ENCODE peak calls at places on chromosomes 4 and X, in four cellular contexts. O, K, Q and A are unnamed samples.

GRCh38 chrX:136806891-136807410 is 26.2 kb upstream of the ARHGEF6 start:
- DNase-seq in K (no peak), O (no peak), Q (no peak), A (no peak)

GRCh38 chrX:69152398-69152797 is 12.9 kb downstream of the PJA1 start:
- DNase-seq in K (no peak), O (no peak), Q (no peak), A (no peak)

GRCh38 chrX:111928457-111928856 is 52.5 kb downstream of the TRPC5OS start:
- DNase-seq in O (no peak), K (no peak), Q (no peak), A (no peak)

GRCh38 chr4:101941816-101942358 is 151.4 kb downstream of the BANK1 start:
- DNase-seq in K (no peak), Q (no peak), O (no peak), A (no peak)

GRCh38 chrX:118520206-118520857 is 24.7 kb downstream of the DOCK11 start:
- DNase-seq in Q (no peak), K (no peak), O (no peak), A (peak; percentile 63)

GRCh38 chrX:134537179-134537945 is 77.4 kb downstream of the HPRT1 start:
- DNase-seq in K (no peak), O (peak; percentile 26), Q (no peak), A (peak; percentile 80)

GRCh38 chr4:183571350-183572076 is 66.7 kb downstream of the ING2 start:
- DNase-seq in O (no peak), Q (peak; percentile 74), K (peak; percentile 37), A (peak; percentile 38)

GRCh38 chr4:76377481-76377901 is 43.5 kb downstream of the CCDC158 start:
- DNase-seq in O (no peak), K (peak; percentile 24), Q (no peak), A (no peak)

GRCh38 chrX:42976729-42977366 is 198.9 kb upstream of the PPP1R2C start:
- DNase-seq in K (peak; percentile 2), Q (no peak), O (no peak), A (no peak)

GRCh38 chrX:36978886-36979285 is 29.3 kb upstream of the FAM47C start:
- DNase-seq in Q (no peak), O (no peak), K (no peak), A (no peak)

GRCh38 chrX:41010188-41010846 is 74.9 kb upstream of the USP9X start:
- DNase-seq in Q (peak; percentile 77), O (peak; percentile 66), K (peak; percentile 60), A (peak; percentile 98)

GRCh38 chr4:82599336-82599735 is 37.5 kb upstream of the TMEM150C start:
- DNase-seq in K (peak; percentile 86), Q (no peak), O (no peak), A (no peak)

GRCh38 chr4:139367421-139368090 is 65.3 kb upstream of the NDUFC1 start:
- DNase-seq in O (no peak), Q (no peak), K (no peak), A (peak; percentile 50)

GRCh38 chrX:64977830-64978229 is 1.6 kb upstream of the ZC4H2 start:
- DNase-seq in O (no peak), Q (no peak), K (no peak), A (no peak)

GRCh38 chr4:150315691-150316090 is 237.4 kb downstream of the DCLK2 start:
- DNase-seq in O (no peak), K (no peak), Q (no peak), A (no peak)

GRCh38 chr4:125789018-125789417 is 474.3 kb downstream of the FAT4 start:
- DNase-seq in K (peak; percentile 13), O (no peak), Q (no peak), A (peak; percentile 23)

GRCh38 chr4:180134116-180134866 is 2108.9 kb upstream of the TENM3 start:
- DNase-seq in Q (no peak), O (no peak), K (peak; percentile 30), A (no peak)

GRCh38 chrX:97639526-97639925 is 755.8 kb downstream of the RPA4 start:
- DNase-seq in O (no peak), Q (no peak), K (peak; percentile 60), A (no peak)

DNA sequence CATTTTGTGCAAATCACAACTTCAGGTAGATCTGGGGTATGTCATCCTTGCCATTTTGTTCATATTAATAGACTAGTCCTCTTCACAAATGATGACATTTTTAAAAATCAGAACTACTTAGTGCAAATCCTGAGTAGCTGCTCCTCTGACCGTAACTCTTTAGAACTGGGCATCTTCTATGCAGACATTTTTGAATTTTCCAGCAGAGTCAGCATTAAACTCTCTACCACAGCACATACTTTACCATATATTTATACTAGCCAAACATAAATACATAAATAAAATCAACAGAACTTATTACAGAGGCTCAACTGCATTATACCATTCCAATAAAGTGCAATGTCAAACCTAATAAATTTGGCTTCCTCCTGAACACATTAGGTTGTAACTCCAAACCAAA is 4.5 kb upstream of the SLITRK2 start:
- DNase-seq in K (no peak), O (no peak), Q (no peak), A (no peak)
- TF ChIP-seq CTCF in K (no peak), O (no peak), Q (no peak), A (no peak)

GRCh38 chr4:119629142-119629471 is 503 bp upstream of the PDE5A start:
- DNase-seq in Q (no peak), O (no peak), K (no peak), A (no peak)
- H3K4me3 ChIP-seq in Q (peak overlapping the region; percentile 84), O (peak overlapping the region; percentile 57), K (peak overlapping the region; percentile 90), A (peak overlapping the region; percentile 75)

GRCh38 chrX:50211510-50211909 is 6.9 kb downstream of the CCNB3 start:
- DNase-seq in K (peak; percentile 66), Q (no peak), O (no peak), A (peak; percentile 31)
- TF ChIP-seq CTCF in K (peak; percentile 37), Q (peak; percentile 11), O (peak; percentile 42), A (peak; percentile 32)

GRCh38 chr4:158829254-158829653 is 60.4 kb downstream of the FNIP2 start:
- DNase-seq in K (no peak), Q (no peak), O (no peak), A (no peak)
- H3K4me3 ChIP-seq in K (no peak overlapping the region), Q (no peak overlapping the region), O (no peak overlapping the region), A (no peak overlapping the region)

GRCh38 chr4:1052231-1052671 is 40.8 kb downstream of the FGFRL1 start:
- DNase-seq in Q (no peak), O (no peak), K (no peak), A (no peak)

GRCh38 chr4:1051472-1051871 is 40.0 kb downstream of the FGFRL1 start:
- DNase-seq in O (no peak), K (no peak), Q (no peak), A (no peak)

GRCh38 chr4:1049591-1049905 is 38.1 kb downstream of the FGFRL1 start:
- DNase-seq in O (no peak), Q (peak; percentile 28), K (no peak), A (no peak)

GRCh38 chr4:1048781-1049590 is 37.6 kb downstream of the FGFRL1 start:
- DNase-seq in O (no peak), Q (peak; percentile 52), K (no peak), A (no peak)

GRCh38 chr4:1050486-1051213 is 39.2 kb downstream of the FGFRL1 start:
- DNase-seq in O (no peak), Q (no peak), K (no peak), A (no peak)
- TF ChIP-seq CTCF in O (peak; percentile 46), Q (no peak), K (no peak), A (no peak)

DNA sequence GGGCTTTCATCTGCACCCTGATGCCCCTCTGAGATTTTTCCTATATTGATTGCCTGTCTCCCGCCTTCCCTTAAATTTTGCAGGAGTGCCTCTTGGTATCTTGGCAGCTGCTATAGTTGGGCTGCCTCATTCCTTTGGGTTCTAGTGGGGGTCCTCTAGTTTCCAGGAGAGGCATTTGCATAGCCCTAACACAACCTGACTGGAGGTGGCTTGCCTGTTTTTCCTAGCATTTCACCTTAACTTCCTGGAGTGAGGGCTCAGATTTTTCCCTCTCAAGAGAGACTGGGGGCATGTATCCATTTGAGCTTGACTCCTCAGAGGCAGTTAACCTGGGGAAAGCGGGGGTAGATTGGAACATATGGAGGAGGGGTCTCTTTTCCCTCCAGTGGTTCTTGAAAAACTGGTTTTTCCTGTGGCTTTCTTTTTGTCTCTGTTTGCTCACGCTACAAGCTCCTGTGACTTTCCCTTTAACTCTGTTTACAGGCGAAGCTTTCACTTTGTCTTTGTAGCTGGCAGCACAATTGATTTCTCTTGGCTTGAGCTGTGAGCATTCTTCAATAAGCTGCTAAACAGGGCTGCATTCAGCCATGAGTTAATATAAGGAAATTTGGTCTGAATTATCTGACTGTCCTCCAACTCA is 45.9 kb downstream of the UGT2A3 start:
- DNase-seq in Q (no peak), K (peak; percentile 90), O (no peak), A (peak; percentile 16)
- H3K4me3 ChIP-seq in Q (no peak overlapping the region), K (peak overlapping the region; percentile 31), O (no peak overlapping the region), A (peak overlapping the region; percentile 34)

GRCh38 chr4:26458104-26458503 is 32.2 kb downstream of the CCKAR start:
- DNase-seq in Q (no peak), O (no peak), K (no peak), A (no peak)
- TF ChIP-seq CTCF in Q (no peak), O (no peak), K (no peak), A (no peak)

GRCh38 chrX:123962794-123963373 is 1.4 kb downstream of the STAG2 start:
- DNase-seq in K (peak; percentile 90), Q (peak; percentile 92), O (peak; percentile 57), A (peak; percentile 96)

GRCh38 chrX:123961268-123962005 is at the start of gene STAG2:
- DNase-seq in Q (peak; percentile 83), O (peak; percentile 62), K (peak; percentile 83), A (peak; percentile 93)

GRCh38 chrX:123965712-123966111 is 4.2 kb downstream of the STAG2 start:
- DNase-seq in Q (no peak), O (no peak), K (no peak), A (no peak)

GRCh38 chrX:123962006-123962485 is 540 bp downstream of the STAG2 start:
- DNase-seq in Q (no peak), O (no peak), K (peak; percentile 59), A (peak; percentile 7)

DNA sequence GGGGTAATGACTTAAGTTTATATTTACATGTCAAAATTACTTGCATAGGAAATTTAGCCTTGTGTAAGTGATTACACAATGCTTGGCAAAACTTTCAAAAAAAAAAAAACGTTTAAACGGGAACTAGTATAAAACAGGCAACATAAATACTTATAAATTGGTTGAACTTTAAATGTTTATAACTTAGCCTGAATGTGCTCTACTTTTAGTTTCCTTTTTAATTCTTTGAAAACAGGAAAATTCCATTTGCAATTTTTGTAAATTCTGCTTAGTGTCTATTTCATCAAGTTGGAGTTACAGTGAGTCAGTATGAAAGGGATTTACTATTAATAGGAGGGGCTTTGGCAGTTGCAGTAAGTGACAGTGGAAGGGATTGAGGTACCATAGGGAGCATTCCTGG is 2.6 kb downstream of the STAG2 start:
- DNase-seq in Q (no peak), K (no peak), O (no peak), A (peak; percentile 41)
- H3K4me3 ChIP-seq in Q (no peak overlapping the region), K (peak overlapping the region; percentile 80), O (peak overlapping the region; percentile 95), A (peak overlapping the region; percentile 64)